ENCODE peak calls at places on chromosome 2, in five cellular contexts. F is heart left ventricle; S is stimulated activated CD4-positive, alpha-beta T cell treated with anti-CD3 and anti-CD28 coated beads, Interleukin-15, amount 100 ng/mL, for 24 hours; G is small intestine; I is hypothalamus. M is an unnamed sample.
A peak's percentile ranks its signal among the peaks of the same experiment; 100 is the strongest.

GRCh38 chr2:99261242-99261641 is 5.8 kb upstream of the LYG2 start:
- DNase-seq in I (no peak), G (no peak), S (no peak), F (no peak), M (no peak)

GRCh38 chr2:210584834-210585233 is 28.4 kb downstream of the CPS1 start:
- DNase-seq in S (no peak), G (peak; percentile 87), F (no peak), I (no peak), M (no peak)

GRCh38 chr2:206971805-206972204 is 32.5 kb downstream of the CPO start:
- DNase-seq in S (no peak), F (no peak), I (no peak), G (no peak), M (no peak)

GRCh38 chr2:181143790-181144300 is 163.4 kb downstream of the UBE2E3 start:
- DNase-seq in S (no peak), F (no peak), I (no peak), G (peak; percentile 22), M (peak; percentile 48)

GRCh38 chr2:153477096-153477555 is 1.4 kb downstream of the RPRM start:
- DNase-seq in G (no peak), F (no peak), S (no peak), I (no peak), M (no peak)

GRCh38 chr2:62774555-62775366 is 69.2 kb downstream of the EHBP1 start:
- DNase-seq in G (peak; percentile 59), S (no peak), I (no peak), F (no peak), M (no peak)

GRCh38 chr2:207330912-207331311 is 165.2 kb upstream of the KLF7 start:
- DNase-seq in F (no peak), S (peak; percentile 79), I (no peak), G (no peak), M (peak; percentile 32)

GRCh38 chr2:214310319-214310718 is 100.5 kb upstream of the VWC2L start:
- DNase-seq in S (no peak), G (no peak), I (no peak), F (no peak), M (no peak)

GRCh38 chr2:68588589-68588988 is 54.8 kb upstream of the PROKR1 start:
- DNase-seq in S (no peak), F (no peak), G (no peak), I (no peak), M (no peak)